ENCODE peak calls at places on chromosomes 7 and 10, in five cellular contexts. One of them, this sample, is unnamed.
A peak's percentile ranks its signal among the peaks of the same experiment; 100 is the strongest.

GRCh38 chr10:47248436-47249090 is 51.4 kb upstream of the GDF10 start:
- DNase-seq in colonic mucosa: no peak
- DNase-seq in mammary epithelial cell: no peak
- DNase-seq in hepatic stellate cell: no peak
- DNase-seq in NCI-H2029: no peak
- DNase-seq in this sample: no peak

GRCh38 chr7:6228865-6229264 is 43.6 kb downstream of the CYTH3 start:
- DNase-seq in colonic mucosa: no peak
- DNase-seq in mammary epithelial cell: no peak
- DNase-seq in hepatic stellate cell: peak; percentile 59
- DNase-seq in NCI-H2029: no peak
- DNase-seq in this sample: no peak

GRCh38 chr10:120950103-120950561 is 99.0 kb downstream of the WDR11 start:
- DNase-seq in colonic mucosa: no peak
- DNase-seq in mammary epithelial cell: peak; percentile 31
- DNase-seq in hepatic stellate cell: no peak
- DNase-seq in NCI-H2029: no peak
- DNase-seq in this sample: no peak

GRCh38 chr10:29784175-29784773 is 149.5 kb upstream of the SVIL start:
- DNase-seq in colonic mucosa: no peak
- DNase-seq in mammary epithelial cell: peak; percentile 100
- DNase-seq in hepatic stellate cell: peak; percentile 88
- DNase-seq in NCI-H2029: no peak
- DNase-seq in this sample: peak; percentile 97

GRCh38 chr7:22564511-22565045 is 64.6 kb upstream of the STEAP1B start:
- DNase-seq in colonic mucosa: no peak
- DNase-seq in mammary epithelial cell: peak; percentile 93
- DNase-seq in hepatic stellate cell: peak; percentile 60
- DNase-seq in NCI-H2029: peak; percentile 45
- DNase-seq in this sample: no peak

GRCh38 chr10:43075612-43076003 is 1.3 kb upstream of the RET start:
- DNase-seq in colonic mucosa: no peak
- DNase-seq in mammary epithelial cell: peak; percentile 14
- DNase-seq in hepatic stellate cell: no peak
- DNase-seq in NCI-H2029: no peak
- DNase-seq in this sample: no peak

GRCh38 chr10:24723788-24724380 is at the start of gene ARHGAP21:
- DNase-seq in colonic mucosa: peak; percentile 75
- DNase-seq in mammary epithelial cell: peak; percentile 78
- DNase-seq in hepatic stellate cell: peak; percentile 70
- DNase-seq in NCI-H2029: peak; percentile 16
- DNase-seq in this sample: peak; percentile 61

GRCh38 chr10:102115775-102116174 is 4.4 kb downstream of the LDB1 start:
- DNase-seq in colonic mucosa: no peak
- DNase-seq in mammary epithelial cell: no peak
- DNase-seq in hepatic stellate cell: no peak
- DNase-seq in NCI-H2029: no peak
- DNase-seq in this sample: no peak

GRCh38 chr7:101532000-101532399 is 97.1 kb downstream of the MYL10 start:
- DNase-seq in colonic mucosa: no peak
- DNase-seq in mammary epithelial cell: no peak
- DNase-seq in hepatic stellate cell: no peak
- DNase-seq in NCI-H2029: no peak
- DNase-seq in this sample: no peak

GRCh38 chr10:102009801-102010425 is 46.1 kb downstream of the ARMH3 start:
- DNase-seq in colonic mucosa: peak; percentile 49
- DNase-seq in mammary epithelial cell: peak; percentile 79
- DNase-seq in hepatic stellate cell: peak; percentile 81
- DNase-seq in NCI-H2029: peak; percentile 7
- DNase-seq in this sample: peak; percentile 92

GRCh38 chr10:12466701-12467100 is 117.4 kb downstream of the CAMK1D start:
- DNase-seq in colonic mucosa: no peak
- DNase-seq in mammary epithelial cell: no peak
- DNase-seq in hepatic stellate cell: no peak
- DNase-seq in NCI-H2029: no peak
- DNase-seq in this sample: no peak

GRCh38 chr7:33932832-33933468 is 27.6 kb downstream of the BMPER start:
- DNase-seq in colonic mucosa: peak; percentile 78
- DNase-seq in mammary epithelial cell: peak; percentile 82
- DNase-seq in hepatic stellate cell: peak; percentile 65
- DNase-seq in NCI-H2029: peak; percentile 67
- DNase-seq in this sample: peak; percentile 96

GRCh38 chr7:2734761-2735571 is 47.0 kb downstream of the AMZ1 start:
- DNase-seq in colonic mucosa: no peak
- DNase-seq in mammary epithelial cell: no peak
- DNase-seq in hepatic stellate cell: no peak
- DNase-seq in NCI-H2029: no peak
- DNase-seq in this sample: no peak

GRCh38 chr10:110425684-110426293 is 71.9 kb upstream of the DUSP5 start:
- DNase-seq in colonic mucosa: no peak
- DNase-seq in mammary epithelial cell: peak; percentile 86
- DNase-seq in hepatic stellate cell: peak; percentile 83
- DNase-seq in NCI-H2029: no peak
- DNase-seq in this sample: peak; percentile 50

GRCh38 chr7:69448071-69448470 is 150.2 kb upstream of the AUTS2 start:
- DNase-seq in colonic mucosa: no peak
- DNase-seq in mammary epithelial cell: no peak
- DNase-seq in hepatic stellate cell: no peak
- DNase-seq in NCI-H2029: no peak
- DNase-seq in this sample: no peak

GRCh38 chr7:47100815-47101435 is 481.0 kb downstream of the TNS3 start:
- DNase-seq in colonic mucosa: peak; percentile 71
- DNase-seq in mammary epithelial cell: peak; percentile 35
- DNase-seq in hepatic stellate cell: no peak
- DNase-seq in NCI-H2029: peak; percentile 65
- DNase-seq in this sample: peak; percentile 41

This sample was measured in trophoblast cell.